ENCODE peak calls at places on chromosomes 11 and 22, in four cellular contexts. I is heart right ventricle, H is HCEC 1CT, G is epithelial cell of prostate. K is an unnamed sample.

GRCh38 chr11:74672332-74672955 is 58.8 kb downstream of the CHRDL2 start:
- DNase-seq in I (no peak), H (no peak), G (no peak), K (no peak)

GRCh38 chr11:18749681-18750319 is 23.8 kb upstream of the IGSF22 start:
- DNase-seq in I (no peak), H (peak; percentile 61), G (no peak), K (no peak)

GRCh38 chr11:57324154-57324885 is 432 bp downstream of the TNKS1BP1 start:
- DNase-seq in I (peak; percentile 54), H (peak; percentile 45), G (no peak), K (peak; percentile 81)

GRCh38 chr22:29148826-29149225 is 56.9 kb upstream of the EMID1 start:
- DNase-seq in I (no peak), H (no peak), G (no peak), K (peak; percentile 40)

GRCh38 chr22:41075946-41076345 is 16.4 kb upstream of the EP300 start:
- DNase-seq in I (no peak), H (no peak), G (no peak), K (no peak)

GRCh38 chr22:27662359-27663030 is 139.1 kb downstream of the MN1 start:
- DNase-seq in I (peak; percentile 85), H (no peak), G (no peak), K (peak; percentile 44)

GRCh38 chr22:29108137-29108536 is 35.3 kb downstream of the KREMEN1 start:
- DNase-seq in I (no peak), H (peak; percentile 51), G (no peak), K (no peak)

GRCh38 chr11:1832181-1832988 is 2.4 kb upstream of the SYT8 start:
- DNase-seq in I (peak; percentile 73), H (no peak), G (no peak), K (no peak)

GRCh38 chr22:42670921-42671709 is 21.9 kb upstream of the CYB5R3 start:
- DNase-seq in I (peak; percentile 21), H (no peak), G (no peak), K (no peak)

GRCh38 chr11:65280646-65281045 is 18.9 kb downstream of the POLA2 start:
- DNase-seq in I (no peak), H (no peak), G (no peak), K (peak; percentile 7)

GRCh38 chr22:46148336-46148735 is 2.0 kb upstream of the PPARA start:
- DNase-seq in I (no peak), H (no peak), G (no peak), K (no peak)

GRCh38 chr22:42905702-42906183 is 48.7 kb upstream of the ARFGAP3 start:
- DNase-seq in I (peak; percentile 69), H (no peak), G (no peak), K (peak; percentile 37)

GRCh38 chr22:24554316-24555159 is at the start of gene GUCD1:
- DNase-seq in I (no peak), H (peak; percentile 29), G (no peak), K (peak; percentile 73)

GRCh38 chr11:64900263-64900678 is 16.7 kb downstream of the ATG2A start:
- DNase-seq in I (no peak), H (no peak), G (no peak), K (no peak)

GRCh38 chr11:16613401-16614381 is 124.8 kb upstream of the C11orf58 start:
- DNase-seq in I (peak; percentile 89), H (peak; percentile 75), G (no peak), K (peak; percentile 93)

GRCh38 chr11:87445002-87445401 is 407.3 kb downstream of the TMEM135 start:
- DNase-seq in I (no peak), H (peak; percentile 82), G (no peak), K (no peak)

GRCh38 chr11:111554532-111554931 is 14.0 kb downstream of the LAYN start:
- DNase-seq in I (no peak), H (no peak), G (peak; percentile 84), K (no peak)

GRCh38 chr11:129372609-129373488 is 2.8 kb upstream of the BARX2 start:
- DNase-seq in I (no peak), H (no peak), G (no peak), K (no peak)

GRCh38 chr11:72996959-72997358 is 145.2 kb downstream of the FCHSD2 start:
- DNase-seq in I (no peak), H (no peak), G (no peak), K (no peak)

GRCh38 chr22:30150212-30150611 is 69.9 kb downstream of the HORMAD2 start:
- DNase-seq in I (no peak), H (no peak), G (no peak), K (no peak)

GRCh38 chr11:68749501-68750196 is 1.7 kb downstream of the TESMIN start:
- DNase-seq in I (no peak), H (no peak), G (no peak), K (no peak)

GRCh38 chr11:43567396-43567975 is 113.1 kb upstream of the HSD17B12 start:
- DNase-seq in I (no peak), H (peak; percentile 56), G (no peak), K (no peak)

GRCh38 chr11:33835143-33835878 is 56.6 kb downstream of the LMO2 start:
- DNase-seq in I (no peak), H (peak; percentile 56), G (peak; percentile 54), K (no peak)

GRCh38 chr22:36253523-36254490 is 874 bp downstream of the APOL1 start:
- DNase-seq in I (no peak), H (no peak), G (no peak), K (peak; percentile 61)

GRCh38 chr22:50208939-50209892 is 8.4 kb downstream of the SELENOO start:
- DNase-seq in I (no peak), H (no peak), G (no peak), K (no peak)

GRCh38 chr11:96474263-96474662 is 84.5 kb downstream of the JRKL start:
- DNase-seq in I (no peak), H (no peak), G (peak; percentile 59), K (no peak)

GRCh38 chr11:117915672-117916235 is 13.4 kb downstream of the TMPRSS13 start:
- DNase-seq in I (no peak), H (no peak), G (no peak), K (peak; percentile 39)

GRCh38 chr11:112277937-112278336 is 17.3 kb upstream of the PLET1 start:
- DNase-seq in I (no peak), H (no peak), G (no peak), K (no peak)